ENCODE peak calls at places on chromosome 12, in seven cellular contexts. X is posterior cingulate gyrus, M is WTC11, V is ovary, A is kidney glomerular epithelial cell, J is HEK293T, R is GM03348. Y is an unnamed sample.
A peak's percentile ranks its signal among the peaks of the same experiment; 100 is the strongest.

GRCh38 chr12:48569946-48570345 is at the start of gene LALBA:
- DNase-seq in X (no peak), M (no peak), V (no peak), A (no peak), J (no peak), R (no peak), Y (no peak)

GRCh38 chr12:12266389-12266872 is 413 bp downstream of the LRP6 start:
- DNase-seq in X (no peak), M (peak; percentile 53), V (no peak), A (no peak), J (peak; percentile 29), R (peak; percentile 32), Y (peak; percentile 14)

GRCh38 chr12:51269174-51270066 is 795 bp downstream of the SMAGP start:
- DNase-seq in X (no peak), M (peak; percentile 84), V (peak; percentile 25), A (no peak), J (peak; percentile 39), R (peak; percentile 67), Y (peak; percentile 54)

GRCh38 chr12:21725731-21726130 is 48.8 kb downstream of the KCNJ8 start:
- DNase-seq in X (no peak), M (no peak), V (no peak), A (no peak), J (no peak), R (no peak), Y (no peak)

GRCh38 chr12:108043750-108044149 is 85.3 kb upstream of the WSCD2 start:
- DNase-seq in X (no peak), M (no peak), V (no peak), A (no peak), J (no peak), R (no peak), Y (no peak)

GRCh38 chr12:121239335-121239678 is 29.4 kb downstream of the P2RX4 start:
- DNase-seq in X (no peak), M (no peak), V (no peak), A (no peak), J (no peak), R (no peak), Y (no peak)

GRCh38 chr12:116484807-116485206 is 74.4 kb upstream of the MAP1LC3B2 start:
- DNase-seq in X (no peak), M (no peak), V (peak; percentile 54), A (no peak), J (no peak), R (no peak), Y (peak; percentile 44)

GRCh38 chr12:94262228-94263010 is 114.0 kb downstream of the PLXNC1 start:
- DNase-seq in X (peak; percentile 94), M (no peak), V (peak; percentile 93), A (peak; percentile 81), J (no peak), R (peak; percentile 88), Y (peak; percentile 93)

GRCh38 chr12:111685322-111685810 is 390 bp downstream of the BRAP start:
- DNase-seq in X (peak; percentile 75), M (no peak), V (no peak), A (no peak), J (no peak), R (no peak), Y (no peak)

GRCh38 chr12:46370792-46371717 is 1.5 kb downstream of the SLC38A2 start:
- DNase-seq in X (peak; percentile 98), M (peak; percentile 87), V (peak; percentile 91), A (peak; percentile 79), J (peak; percentile 90), R (peak; percentile 90), Y (peak; percentile 91)

GRCh38 chr12:41656454-41656853 is 468.3 kb downstream of the PDZRN4 start:
- DNase-seq in X (no peak), M (no peak), V (no peak), A (no peak), J (no peak), R (no peak), Y (no peak)

GRCh38 chr12:25213338-25213737 is 18.3 kb downstream of the ETFRF1 start:
- DNase-seq in X (no peak), M (no peak), V (no peak), A (no peak), J (no peak), R (no peak), Y (no peak)

GRCh38 chr12:114982760-114983159 is 298.8 kb upstream of the TBX3 start:
- DNase-seq in X (no peak), M (no peak), V (no peak), A (no peak), J (peak; percentile 30), R (no peak), Y (peak; percentile 17)

GRCh38 chr12:5022465-5023061 is 21.1 kb upstream of the KCNA5 start:
- DNase-seq in X (peak; percentile 89), M (peak; percentile 67), V (no peak), A (peak; percentile 54), J (peak; percentile 75), R (peak; percentile 78), Y (peak; percentile 38)

GRCh38 chr12:24947541-24948451 is 1.1 kb downstream of the BCAT1 start:
- DNase-seq in X (no peak), M (no peak), V (no peak), A (no peak), J (no peak), R (no peak), Y (no peak)

GRCh38 chr12:114440450-114441383 is 34.8 kb upstream of the TBX5 start:
- DNase-seq in X (no peak), M (peak; percentile 51), V (no peak), A (no peak), J (no peak), R (no peak), Y (no peak)

GRCh38 chr12:121451931-121452330 is 52.0 kb downstream of the RNF34 start:
- DNase-seq in X (no peak), M (no peak), V (no peak), A (no peak), J (no peak), R (peak; percentile 55), Y (no peak)

GRCh38 chr12:114391088-114391487 is 14.9 kb downstream of the TBX5 start:
- DNase-seq in X (no peak), M (no peak), V (no peak), A (no peak), J (no peak), R (no peak), Y (no peak)

GRCh38 chr12:15788266-15789214 is 648 bp downstream of the EPS8 start:
- DNase-seq in X (peak; percentile 70), M (peak; percentile 59), V (peak; percentile 66), A (peak; percentile 72), J (peak; percentile 42), R (peak; percentile 41), Y (peak; percentile 74)

GRCh38 chr12:9761407-9761736 is 671 bp upstream of the CD69 start:
- DNase-seq in X (no peak), M (no peak), V (no peak), A (no peak), J (no peak), R (no peak), Y (no peak)

GRCh38 chr12:132558861-132559623 is 51.3 kb downstream of the LRCOL1 start:
- DNase-seq in X (no peak), M (no peak), V (no peak), A (peak; percentile 63), J (no peak), R (no peak), Y (no peak)

Y was measured in cardiac fibroblast.